ENCODE peak calls at places on chromosomes 1 and 21, in five cellular contexts. One of them, this sample, is unnamed.
A peak's percentile ranks its signal among the peaks of the same experiment; 100 is the strongest.

GRCh38 chr1:167342846-167343245 is 122.2 kb downstream of the POU2F1 start:
- DNase-seq in CD8-positive, alpha-beta T cell: no peak
- DNase-seq in CD8-positive, alpha-beta memory T cell: no peak
- DNase-seq in mammary epithelial cell: no peak
- DNase-seq in suprapubic skin: no peak
- DNase-seq in this sample: no peak

GRCh38 chr1:227776277-227776676 is 39.2 kb upstream of the PRSS38 start:
- DNase-seq in CD8-positive, alpha-beta T cell: no peak
- DNase-seq in CD8-positive, alpha-beta memory T cell: no peak
- DNase-seq in mammary epithelial cell: no peak
- DNase-seq in suprapubic skin: no peak
- DNase-seq in this sample: peak; percentile 85

GRCh38 chr1:4675454-4676186 is 21.2 kb downstream of the AJAP1 start:
- DNase-seq in CD8-positive, alpha-beta T cell: no peak
- DNase-seq in CD8-positive, alpha-beta memory T cell: no peak
- DNase-seq in mammary epithelial cell: no peak
- DNase-seq in suprapubic skin: no peak
- DNase-seq in this sample: no peak

GRCh38 chr1:66999640-67000400 is 54.1 kb downstream of the SLC35D1 start:
- DNase-seq in CD8-positive, alpha-beta T cell: no peak
- DNase-seq in CD8-positive, alpha-beta memory T cell: no peak
- DNase-seq in mammary epithelial cell: no peak
- DNase-seq in suprapubic skin: no peak
- DNase-seq in this sample: no peak

GRCh38 chr21:35390013-35390776 is 341.1 kb upstream of the RUNX1 start:
- DNase-seq in CD8-positive, alpha-beta T cell: no peak
- DNase-seq in CD8-positive, alpha-beta memory T cell: no peak
- DNase-seq in mammary epithelial cell: peak; percentile 88
- DNase-seq in suprapubic skin: no peak
- DNase-seq in this sample: no peak

GRCh38 chr1:177571076-177571475 is 398.8 kb downstream of the SEC16B start:
- DNase-seq in CD8-positive, alpha-beta T cell: no peak
- DNase-seq in CD8-positive, alpha-beta memory T cell: no peak
- DNase-seq in mammary epithelial cell: no peak
- DNase-seq in suprapubic skin: no peak
- DNase-seq in this sample: no peak

GRCh38 chr1:84253891-84254290 is 47.6 kb upstream of the SAMD13 start:
- DNase-seq in CD8-positive, alpha-beta T cell: no peak
- DNase-seq in CD8-positive, alpha-beta memory T cell: no peak
- DNase-seq in mammary epithelial cell: peak; percentile 96
- DNase-seq in suprapubic skin: no peak
- DNase-seq in this sample: peak; percentile 72

GRCh38 chr1:109804660-109805059 is 40.9 kb upstream of the EPS8L3 start:
- DNase-seq in CD8-positive, alpha-beta T cell: no peak
- DNase-seq in CD8-positive, alpha-beta memory T cell: no peak
- DNase-seq in mammary epithelial cell: no peak
- DNase-seq in suprapubic skin: no peak
- DNase-seq in this sample: peak; percentile 12

GRCh38 chr1:201450721-201451291 is 18.2 kb downstream of the PHLDA3 start:
- DNase-seq in CD8-positive, alpha-beta T cell: no peak
- DNase-seq in CD8-positive, alpha-beta memory T cell: no peak
- DNase-seq in mammary epithelial cell: no peak
- DNase-seq in suprapubic skin: no peak
- DNase-seq in this sample: peak; percentile 74

GRCh38 chr1:231628207-231628876 is 1.8 kb downstream of the DISC1 start:
- DNase-seq in CD8-positive, alpha-beta T cell: no peak
- DNase-seq in CD8-positive, alpha-beta memory T cell: no peak
- DNase-seq in mammary epithelial cell: no peak
- DNase-seq in suprapubic skin: no peak
- DNase-seq in this sample: no peak

GRCh38 chr1:77413541-77414335 is 131.9 kb downstream of the AK5 start:
- DNase-seq in CD8-positive, alpha-beta T cell: no peak
- DNase-seq in CD8-positive, alpha-beta memory T cell: no peak
- DNase-seq in mammary epithelial cell: no peak
- DNase-seq in suprapubic skin: no peak
- DNase-seq in this sample: no peak

GRCh38 chr21:44949161-44950015 is 9.6 kb downstream of the SLX9 start:
- DNase-seq in CD8-positive, alpha-beta T cell: peak; percentile 84
- DNase-seq in CD8-positive, alpha-beta memory T cell: peak; percentile 79
- DNase-seq in mammary epithelial cell: peak; percentile 70
- DNase-seq in suprapubic skin: peak; percentile 92
- DNase-seq in this sample: peak; percentile 88

GRCh38 chr1:33586111-33586510 is 113.7 kb downstream of the ZSCAN20 start:
- DNase-seq in CD8-positive, alpha-beta T cell: no peak
- DNase-seq in CD8-positive, alpha-beta memory T cell: no peak
- DNase-seq in mammary epithelial cell: peak; percentile 45
- DNase-seq in suprapubic skin: no peak
- DNase-seq in this sample: no peak

GRCh38 chr1:157359309-157360020 is 192.8 kb downstream of the FCRL5 start:
- DNase-seq in CD8-positive, alpha-beta T cell: no peak
- DNase-seq in CD8-positive, alpha-beta memory T cell: no peak
- DNase-seq in mammary epithelial cell: peak; percentile 23
- DNase-seq in suprapubic skin: no peak
- DNase-seq in this sample: no peak

GRCh38 chr1:175714350-175714749 is 29.0 kb downstream of the TNR start:
- DNase-seq in CD8-positive, alpha-beta T cell: no peak
- DNase-seq in CD8-positive, alpha-beta memory T cell: no peak
- DNase-seq in mammary epithelial cell: no peak
- DNase-seq in suprapubic skin: no peak
- DNase-seq in this sample: no peak

GRCh38 chr1:162912061-162912667 is 51.2 kb upstream of the CCDC190 start:
- DNase-seq in CD8-positive, alpha-beta T cell: no peak
- DNase-seq in CD8-positive, alpha-beta memory T cell: no peak
- DNase-seq in mammary epithelial cell: no peak
- DNase-seq in suprapubic skin: no peak
- DNase-seq in this sample: no peak

GRCh38 chr1:36966242-36966641 is 68.1 kb downstream of the GRIK3 start:
- DNase-seq in CD8-positive, alpha-beta T cell: no peak
- DNase-seq in CD8-positive, alpha-beta memory T cell: no peak
- DNase-seq in mammary epithelial cell: no peak
- DNase-seq in suprapubic skin: no peak
- DNase-seq in this sample: no peak

GRCh38 chr1:90781429-90782020 is 64.4 kb upstream of the BARHL2 start:
- DNase-seq in CD8-positive, alpha-beta T cell: no peak
- DNase-seq in CD8-positive, alpha-beta memory T cell: no peak
- DNase-seq in mammary epithelial cell: no peak
- DNase-seq in suprapubic skin: no peak
- DNase-seq in this sample: no peak

GRCh38 chr1:241387216-241387615 is 30.2 kb upstream of the RGS7 start:
- DNase-seq in CD8-positive, alpha-beta T cell: no peak
- DNase-seq in CD8-positive, alpha-beta memory T cell: no peak
- DNase-seq in mammary epithelial cell: no peak
- DNase-seq in suprapubic skin: no peak
- DNase-seq in this sample: no peak

GRCh38 chr1:204959374-204959773 is 83.6 kb upstream of the CNTN2 start:
- DNase-seq in CD8-positive, alpha-beta T cell: no peak
- DNase-seq in CD8-positive, alpha-beta memory T cell: no peak
- DNase-seq in mammary epithelial cell: no peak
- DNase-seq in suprapubic skin: no peak
- DNase-seq in this sample: no peak

GRCh38 chr1:48043524-48043923 is 46.3 kb upstream of the TRABD2B start:
- DNase-seq in CD8-positive, alpha-beta T cell: no peak
- DNase-seq in CD8-positive, alpha-beta memory T cell: no peak
- DNase-seq in mammary epithelial cell: peak; percentile 58
- DNase-seq in suprapubic skin: no peak
- DNase-seq in this sample: no peak

GRCh38 chr1:185062710-185063370 is 17.5 kb downstream of the RNF2 start:
- DNase-seq in CD8-positive, alpha-beta T cell: no peak
- DNase-seq in CD8-positive, alpha-beta memory T cell: no peak
- DNase-seq in mammary epithelial cell: no peak
- DNase-seq in suprapubic skin: no peak
- DNase-seq in this sample: no peak

GRCh38 chr21:45629046-45629981 is 14.2 kb upstream of the PCBP3 start:
- DNase-seq in CD8-positive, alpha-beta T cell: no peak
- DNase-seq in CD8-positive, alpha-beta memory T cell: no peak
- DNase-seq in mammary epithelial cell: no peak
- DNase-seq in suprapubic skin: no peak
- DNase-seq in this sample: peak; percentile 39

GRCh38 chr1:55965981-55966461 is 613.3 kb downstream of the PLPP3 start:
- DNase-seq in CD8-positive, alpha-beta T cell: no peak
- DNase-seq in CD8-positive, alpha-beta memory T cell: no peak
- DNase-seq in mammary epithelial cell: peak; percentile 69
- DNase-seq in suprapubic skin: no peak
- DNase-seq in this sample: no peak

GRCh38 chr1:192462630-192463029 is 112.9 kb upstream of the RGS1 start:
- DNase-seq in CD8-positive, alpha-beta T cell: no peak
- DNase-seq in CD8-positive, alpha-beta memory T cell: no peak
- DNase-seq in mammary epithelial cell: no peak
- DNase-seq in suprapubic skin: no peak
- DNase-seq in this sample: no peak

GRCh38 chr1:14571810-14572767 is 26.4 kb upstream of the KAZN start:
- DNase-seq in CD8-positive, alpha-beta T cell: no peak
- DNase-seq in CD8-positive, alpha-beta memory T cell: no peak
- DNase-seq in mammary epithelial cell: no peak
- DNase-seq in suprapubic skin: no peak
- DNase-seq in this sample: no peak

GRCh38 chr1:239112092-239112491 is 274.3 kb upstream of the CHRM3 start:
- DNase-seq in CD8-positive, alpha-beta T cell: no peak
- DNase-seq in CD8-positive, alpha-beta memory T cell: no peak
- DNase-seq in mammary epithelial cell: no peak
- DNase-seq in suprapubic skin: no peak
- DNase-seq in this sample: no peak

GRCh38 chr1:20328201-20328600 is 37.5 kb downstream of the VWA5B1 start:
- DNase-seq in CD8-positive, alpha-beta T cell: no peak
- DNase-seq in CD8-positive, alpha-beta memory T cell: no peak
- DNase-seq in mammary epithelial cell: no peak
- DNase-seq in suprapubic skin: no peak
- DNase-seq in this sample: no peak
- H3K27ac ChIP-seq in CD8-positive, alpha-beta T cell: no peak overlapping the region
- H3K27ac ChIP-seq in CD8-positive, alpha-beta memory T cell: no peak overlapping the region
- H3K27ac ChIP-seq in mammary epithelial cell: no peak overlapping the region
- H3K27ac ChIP-seq in suprapubic skin: no peak overlapping the region
- H3K27ac ChIP-seq in this sample: no peak overlapping the region

GRCh38 chr1:87061742-87062156 is 147.3 kb downstream of the HS2ST1 start:
- DNase-seq in CD8-positive, alpha-beta T cell: no peak
- DNase-seq in CD8-positive, alpha-beta memory T cell: no peak
- DNase-seq in mammary epithelial cell: peak; percentile 46
- DNase-seq in suprapubic skin: no peak
- DNase-seq in this sample: no peak

GRCh38 chr1:87058343-87058649 is 143.9 kb downstream of the HS2ST1 start:
- DNase-seq in CD8-positive, alpha-beta T cell: no peak
- DNase-seq in CD8-positive, alpha-beta memory T cell: no peak
- DNase-seq in mammary epithelial cell: no peak
- DNase-seq in suprapubic skin: no peak
- DNase-seq in this sample: no peak

GRCh38 chr1:87064981-87065380 is 150.5 kb downstream of the HS2ST1 start:
- DNase-seq in CD8-positive, alpha-beta T cell: no peak
- DNase-seq in CD8-positive, alpha-beta memory T cell: no peak
- DNase-seq in mammary epithelial cell: no peak
- DNase-seq in suprapubic skin: no peak
- DNase-seq in this sample: no peak

GRCh38 chr1:87064309-87064708 is 149.9 kb downstream of the HS2ST1 start:
- DNase-seq in CD8-positive, alpha-beta T cell: no peak
- DNase-seq in CD8-positive, alpha-beta memory T cell: no peak
- DNase-seq in mammary epithelial cell: no peak
- DNase-seq in suprapubic skin: no peak
- DNase-seq in this sample: no peak

DNA sequence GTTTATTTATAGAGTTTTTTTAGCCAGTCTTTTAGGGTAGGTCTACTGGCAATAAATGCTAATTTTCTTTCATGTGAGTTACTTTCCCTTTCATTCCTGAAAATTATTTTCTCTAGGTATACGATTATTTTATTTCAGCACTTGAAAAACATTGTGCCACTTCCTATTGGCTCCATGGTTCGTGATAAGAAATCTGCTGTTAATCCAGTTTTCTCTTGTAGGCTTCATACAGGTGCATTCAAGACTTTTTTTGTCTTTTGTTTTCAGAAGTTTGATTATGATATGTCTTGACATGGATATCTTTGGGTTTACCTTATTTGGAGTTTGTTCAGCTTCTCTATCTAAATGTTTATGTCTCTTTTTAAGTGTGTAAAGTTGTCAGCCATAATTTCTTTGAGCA is 148.3 kb downstream of the HS2ST1 start:
- DNase-seq in CD8-positive, alpha-beta T cell: no peak
- DNase-seq in CD8-positive, alpha-beta memory T cell: no peak
- DNase-seq in mammary epithelial cell: no peak
- DNase-seq in suprapubic skin: no peak
- DNase-seq in this sample: no peak
- H3K27ac ChIP-seq in CD8-positive, alpha-beta T cell: no peak overlapping the region
- H3K27ac ChIP-seq in CD8-positive, alpha-beta memory T cell: no peak overlapping the region
- H3K27ac ChIP-seq in mammary epithelial cell: no peak overlapping the region
- H3K27ac ChIP-seq in suprapubic skin: no peak overlapping the region
- H3K27ac ChIP-seq in this sample: no peak overlapping the region

GRCh38 chr21:42374457-42374856 is 8.1 kb upstream of the TFF1 start:
- DNase-seq in CD8-positive, alpha-beta T cell: no peak
- DNase-seq in CD8-positive, alpha-beta memory T cell: no peak
- DNase-seq in mammary epithelial cell: no peak
- DNase-seq in suprapubic skin: no peak
- DNase-seq in this sample: no peak
- H3K27ac ChIP-seq in CD8-positive, alpha-beta T cell: no peak overlapping the region
- H3K27ac ChIP-seq in CD8-positive, alpha-beta memory T cell: no peak overlapping the region
- H3K27ac ChIP-seq in mammary epithelial cell: no peak overlapping the region
- H3K27ac ChIP-seq in suprapubic skin: no peak overlapping the region
- H3K27ac ChIP-seq in this sample: no peak overlapping the region

DNA sequence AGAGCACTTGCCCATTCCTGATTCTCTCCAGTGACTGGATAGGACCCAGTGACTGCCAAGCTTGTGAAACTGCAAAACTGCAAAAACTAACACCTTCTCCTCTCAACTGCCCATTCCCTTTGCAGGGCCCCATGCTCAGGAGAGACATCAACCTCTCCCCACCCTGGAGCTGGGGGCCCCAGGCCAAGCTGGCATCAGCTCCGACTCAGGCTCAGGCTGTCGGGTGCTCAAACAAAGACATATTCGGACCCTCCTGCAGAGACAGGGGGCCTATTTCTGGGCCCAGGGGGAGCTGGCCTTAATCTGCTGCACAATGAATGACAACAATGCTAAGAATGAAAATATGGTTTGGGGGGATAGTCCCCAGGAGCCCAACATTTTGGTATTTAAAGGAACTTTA is 11.8 kb downstream of the LMX1A start:
- DNase-seq in CD8-positive, alpha-beta T cell: no peak
- DNase-seq in CD8-positive, alpha-beta memory T cell: no peak
- DNase-seq in mammary epithelial cell: no peak
- DNase-seq in suprapubic skin: no peak
- DNase-seq in this sample: no peak
- H3K27ac ChIP-seq in CD8-positive, alpha-beta T cell: no peak overlapping the region
- H3K27ac ChIP-seq in CD8-positive, alpha-beta memory T cell: no peak overlapping the region
- H3K27ac ChIP-seq in mammary epithelial cell: no peak overlapping the region
- H3K27ac ChIP-seq in suprapubic skin: no peak overlapping the region
- H3K27ac ChIP-seq in this sample: no peak overlapping the region

GRCh38 chr1:27366113-27366410 is 699 bp downstream of the MAP3K6 start:
- DNase-seq in CD8-positive, alpha-beta T cell: peak; percentile 62
- DNase-seq in CD8-positive, alpha-beta memory T cell: peak; percentile 55
- DNase-seq in mammary epithelial cell: no peak
- DNase-seq in suprapubic skin: peak; percentile 94
- DNase-seq in this sample: peak; percentile 91
- H3K27ac ChIP-seq in CD8-positive, alpha-beta T cell: no peak overlapping the region
- H3K27ac ChIP-seq in CD8-positive, alpha-beta memory T cell: peak overlapping the region; percentile 47
- H3K27ac ChIP-seq in mammary epithelial cell: peak overlapping the region; percentile 90
- H3K27ac ChIP-seq in suprapubic skin: peak overlapping the region; percentile 99
- H3K27ac ChIP-seq in this sample: peak overlapping the region; percentile 59

DNA sequence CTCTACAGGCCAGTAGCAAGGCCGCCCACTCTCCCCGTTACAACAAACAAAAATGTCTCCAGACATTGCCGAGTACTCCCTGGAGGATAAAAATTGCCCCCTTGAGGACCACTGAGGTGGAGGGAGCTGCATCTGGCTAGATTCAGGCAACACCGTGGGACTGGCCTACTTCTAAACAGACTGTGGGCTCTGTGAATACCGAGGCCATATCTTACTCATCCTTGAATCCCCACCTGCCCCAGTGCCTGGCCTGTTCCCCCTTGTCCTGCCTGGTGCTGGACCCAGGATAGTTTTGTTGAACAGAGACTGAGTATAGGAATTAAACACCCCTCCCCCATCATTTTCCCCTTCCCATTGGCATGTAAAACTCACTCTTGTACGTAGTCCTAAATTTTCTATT is 110.8 kb downstream of the ACTL8 start:
- DNase-seq in CD8-positive, alpha-beta T cell: no peak
- DNase-seq in CD8-positive, alpha-beta memory T cell: no peak
- DNase-seq in mammary epithelial cell: no peak
- DNase-seq in suprapubic skin: no peak
- DNase-seq in this sample: no peak
- H3K27ac ChIP-seq in CD8-positive, alpha-beta T cell: no peak overlapping the region
- H3K27ac ChIP-seq in CD8-positive, alpha-beta memory T cell: no peak overlapping the region
- H3K27ac ChIP-seq in mammary epithelial cell: no peak overlapping the region
- H3K27ac ChIP-seq in suprapubic skin: no peak overlapping the region
- H3K27ac ChIP-seq in this sample: peak overlapping the region; percentile 23

This sample was measured in SJSA1.